ENCODE peak calls at places on chromosomes 1 and 21, in four cellular contexts. One of them, this sample, is unnamed.
A peak's percentile ranks its signal among the peaks of the same experiment; 100 is the strongest.

GRCh38 chr1:70043806-70044205 is 161.6 kb downstream of the LRRC40 start:
- DNase-seq in H9: no peak
- DNase-seq in IMR-90: peak; percentile 64
- DNase-seq in H1: no peak
- DNase-seq in this sample: peak; percentile 23

GRCh38 chr21:45365608-45366241 is 39.2 kb upstream of the COL18A1 start:
- DNase-seq in H9: peak; percentile 66
- DNase-seq in IMR-90: peak; percentile 68
- DNase-seq in H1: no peak
- DNase-seq in this sample: peak; percentile 98

GRCh38 chr21:16330340-16331319 is 600.8 kb downstream of the USP25 start:
- DNase-seq in H9: no peak
- DNase-seq in IMR-90: peak; percentile 75
- DNase-seq in H1: no peak
- DNase-seq in this sample: peak; percentile 81

GRCh38 chr1:75115654-75116053 is 18.5 kb upstream of the LHX8 start:
- DNase-seq in H9: no peak
- DNase-seq in IMR-90: no peak
- DNase-seq in H1: no peak
- DNase-seq in this sample: no peak

GRCh38 chr21:32382108-32382601 is 10.7 kb downstream of the URB1 start:
- DNase-seq in H9: no peak
- DNase-seq in IMR-90: peak; percentile 36
- DNase-seq in H1: no peak
- DNase-seq in this sample: no peak

GRCh38 chr1:229952670-229953520 is 114.1 kb upstream of the GALNT2 start:
- DNase-seq in H9: no peak
- DNase-seq in IMR-90: no peak
- DNase-seq in H1: no peak
- DNase-seq in this sample: no peak

GRCh38 chr1:206829282-206829681 is 36.1 kb upstream of the IL20 start:
- DNase-seq in H9: no peak
- DNase-seq in IMR-90: no peak
- DNase-seq in H1: no peak
- DNase-seq in this sample: no peak

GRCh38 chr1:119655160-119655559 is 7.1 kb upstream of the ZNF697 start:
- DNase-seq in H9: no peak
- DNase-seq in IMR-90: peak; percentile 28
- DNase-seq in H1: no peak
- DNase-seq in this sample: peak; percentile 56

GRCh38 chr1:237033804-237034203 is 8.2 kb upstream of the RYR2 start:
- DNase-seq in H9: no peak
- DNase-seq in IMR-90: no peak
- DNase-seq in H1: no peak
- DNase-seq in this sample: no peak

DNA sequence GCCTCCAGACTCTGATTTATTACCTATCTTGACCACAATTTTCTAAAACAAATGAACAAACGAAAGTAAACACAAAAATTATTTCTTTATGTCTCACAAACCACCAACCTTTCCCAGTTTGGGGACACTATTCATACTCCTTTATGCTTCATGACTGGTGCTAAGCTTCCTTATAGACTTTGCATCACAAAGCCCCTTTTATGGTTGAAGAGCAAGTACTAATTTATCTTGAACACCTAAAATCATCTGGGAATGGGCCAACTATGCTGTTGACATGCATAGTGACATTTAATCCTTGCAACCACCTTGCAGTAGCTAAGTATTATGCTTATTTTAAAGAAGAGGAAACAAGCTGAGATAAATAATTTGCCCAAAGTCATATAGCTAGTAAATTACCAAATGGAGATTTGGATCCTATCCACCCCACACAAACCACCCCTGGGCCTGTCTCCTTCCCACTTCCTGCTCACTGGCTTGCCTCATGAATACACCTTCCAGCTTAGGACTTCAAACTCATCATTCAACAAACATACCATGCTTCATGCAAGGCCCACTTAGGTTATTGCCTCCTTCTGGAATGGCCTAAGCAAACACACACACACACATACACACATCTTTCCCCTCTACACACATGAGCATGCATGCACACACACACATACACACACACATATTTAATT is 192.2 kb downstream of the PLPP3 start:
- DNase-seq in H9: no peak
- DNase-seq in IMR-90: no peak
- DNase-seq in H1: no peak
- DNase-seq in this sample: no peak
- H2BK5ac ChIP-seq in H9: no peak overlapping the region
- H2BK5ac ChIP-seq in IMR-90: no peak overlapping the region
- H2BK5ac ChIP-seq in H1: no peak overlapping the region
- H2BK5ac ChIP-seq in this sample: no peak overlapping the region

GRCh38 chr1:201982082-201982922 is at the start of gene RNPEP:
- DNase-seq in H9: peak; percentile 77
- DNase-seq in IMR-90: peak; percentile 56
- DNase-seq in H1: peak; percentile 85
- DNase-seq in this sample: peak; percentile 66

GRCh38 chr1:201982923-201983805 is 716 bp downstream of the RNPEP start:
- DNase-seq in H9: peak; percentile 70
- DNase-seq in IMR-90: peak; percentile 70
- DNase-seq in H1: peak; percentile 76
- DNase-seq in this sample: peak; percentile 84

GRCh38 chr1:201985355-201985754 is 2.9 kb downstream of the RNPEP start:
- DNase-seq in H9: no peak
- DNase-seq in IMR-90: no peak
- DNase-seq in H1: no peak
- DNase-seq in this sample: no peak

GRCh38 chr1:201988593-201988992 is 6.1 kb downstream of the RNPEP start:
- DNase-seq in H9: no peak
- DNase-seq in IMR-90: no peak
- DNase-seq in H1: no peak
- DNase-seq in this sample: no peak

DNA sequence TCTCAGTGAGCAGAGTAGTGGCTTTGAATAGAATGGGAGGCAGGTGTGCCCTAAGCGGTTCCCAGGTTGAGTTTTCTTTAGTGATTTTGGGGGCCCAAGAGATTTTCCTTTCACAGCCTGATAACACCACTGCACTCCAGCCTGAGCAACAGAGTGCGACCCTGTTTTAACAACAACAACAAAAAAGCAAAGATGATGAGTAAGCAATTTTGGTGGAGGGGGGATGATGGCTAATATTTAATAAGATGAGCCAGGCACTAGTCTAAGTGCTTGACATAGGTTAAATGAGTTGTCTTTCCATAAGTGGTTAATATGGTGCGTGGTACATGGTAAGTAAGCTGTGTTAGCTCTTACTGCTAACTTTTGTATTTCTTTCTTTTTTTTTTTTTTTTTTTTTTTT is 2.0 kb downstream of the RNPEP start:
- DNase-seq in H9: no peak
- DNase-seq in IMR-90: no peak
- DNase-seq in H1: no peak
- DNase-seq in this sample: peak; percentile 13
- H4K5ac ChIP-seq in H9: no peak overlapping the region
- H4K5ac ChIP-seq in IMR-90: no peak overlapping the region
- H4K5ac ChIP-seq in H1: no peak overlapping the region
- H4K5ac ChIP-seq in this sample: no peak overlapping the region

DNA sequence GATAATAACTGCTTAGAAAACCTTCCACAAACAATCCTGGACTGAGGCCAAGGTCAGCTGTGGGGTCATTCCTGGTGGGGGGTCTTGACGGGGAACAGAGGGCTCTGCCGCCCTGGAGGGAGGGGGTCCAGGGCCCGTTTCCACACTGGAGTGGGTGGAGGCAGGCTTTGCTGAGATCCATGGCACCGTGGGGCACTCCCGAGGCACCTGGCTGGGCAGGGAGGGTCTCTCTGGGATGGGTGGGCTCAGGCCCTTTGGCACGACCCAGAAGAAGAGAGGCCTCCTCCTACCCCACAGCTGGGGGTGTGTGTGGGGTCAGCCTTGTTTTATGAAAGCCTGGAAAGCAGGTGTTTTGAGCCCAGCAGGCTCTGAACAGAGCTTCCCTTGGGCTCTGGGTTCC is 5.1 kb downstream of the MMEL1 start:
- DNase-seq in H9: no peak
- DNase-seq in IMR-90: no peak
- DNase-seq in H1: no peak
- DNase-seq in this sample: no peak
- H2BK5ac ChIP-seq in H9: no peak overlapping the region
- H2BK5ac ChIP-seq in IMR-90: no peak overlapping the region
- H2BK5ac ChIP-seq in H1: no peak overlapping the region
- H2BK5ac ChIP-seq in this sample: no peak overlapping the region

GRCh38 chr1:22117238-22117637 is 25.7 kb downstream of the WNT4 start:
- DNase-seq in H9: peak; percentile 18
- DNase-seq in IMR-90: no peak
- DNase-seq in H1: no peak
- DNase-seq in this sample: no peak
- H4K5ac ChIP-seq in H9: no peak overlapping the region
- H4K5ac ChIP-seq in IMR-90: no peak overlapping the region
- H4K5ac ChIP-seq in H1: no peak overlapping the region
- H4K5ac ChIP-seq in this sample: no peak overlapping the region

DNA sequence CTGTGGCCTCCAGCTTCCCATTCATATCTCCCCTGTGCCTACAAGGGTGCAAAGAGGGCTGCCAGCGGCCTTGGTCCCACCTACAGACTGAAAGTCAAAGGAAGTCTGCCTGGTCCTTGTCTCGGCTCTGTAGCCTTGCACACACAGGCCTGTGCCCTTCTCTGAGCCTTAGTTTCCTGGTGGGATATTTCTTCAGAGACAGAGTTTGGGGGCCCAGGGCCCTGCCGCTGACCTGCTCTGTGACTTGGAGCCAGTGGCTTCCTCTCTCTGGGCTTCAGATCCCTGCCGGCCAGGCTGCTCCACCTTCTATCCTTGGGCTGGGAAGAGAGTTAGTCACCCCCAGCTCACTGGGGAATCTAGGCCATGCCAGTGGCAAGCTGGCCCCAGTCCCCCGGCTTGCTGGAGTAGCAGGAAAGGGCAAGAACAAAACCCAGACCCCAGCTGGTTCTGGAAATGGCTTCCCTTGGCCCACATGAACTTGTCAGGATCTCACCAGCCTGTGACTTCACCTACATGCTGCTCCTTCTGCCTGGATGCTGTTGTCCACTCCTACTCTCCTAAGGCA is 1.0 kb upstream of the TMEM61 start:
- DNase-seq in H9: no peak
- DNase-seq in IMR-90: no peak
- DNase-seq in H1: no peak
- DNase-seq in this sample: no peak
- H2BK5ac ChIP-seq in H9: no peak overlapping the region
- H2BK5ac ChIP-seq in IMR-90: no peak overlapping the region
- H2BK5ac ChIP-seq in H1: no peak overlapping the region
- H2BK5ac ChIP-seq in this sample: no peak overlapping the region

GRCh38 chr1:90721210-90722194 is 4.4 kb upstream of the BARHL2 start:
- DNase-seq in H9: peak; percentile 78
- DNase-seq in IMR-90: peak; percentile 41
- DNase-seq in H1: peak; percentile 82
- DNase-seq in this sample: peak; percentile 87
- H4K5ac ChIP-seq in H9: no peak overlapping the region
- H4K5ac ChIP-seq in IMR-90: no peak overlapping the region
- H4K5ac ChIP-seq in H1: no peak overlapping the region
- H4K5ac ChIP-seq in this sample: no peak overlapping the region

This sample was measured in mesendoderm.